ENCODE peak calls at places on chromosomes 3 and 15, in six cellular contexts. T, S, D, Z, O and F are unnamed samples.

GRCh38 chr15:74188216-74188615 is 14.4 kb downstream of the STRA6 start:
- DNase-seq in T (no peak), S (no peak), D (no peak), Z (no peak), O (no peak), F (no peak)

GRCh38 chr15:40743921-40744809 is 10.9 kb downstream of the RMDN3 start:
- DNase-seq in T (no peak), S (no peak), D (peak; percentile 49), Z (no peak), O (no peak), F (peak; percentile 60)

GRCh38 chr3:52277071-52277964 is 1.1 kb downstream of the WDR82 start:
- DNase-seq in T (peak; percentile 65), S (peak; percentile 86), D (peak; percentile 90), Z (peak; percentile 57), O (peak; percentile 27), F (no peak)

GRCh38 chr3:52742418-52743041 is 28.2 kb downstream of the NEK4 start:
- DNase-seq in T (peak; percentile 59), S (no peak), D (no peak), Z (no peak), O (no peak), F (no peak)

GRCh38 chr15:58467121-58467721 is 35.4 kb downstream of the LIPC start:
- DNase-seq in T (no peak), S (no peak), D (no peak), Z (no peak), O (no peak), F (no peak)

GRCh38 chr3:101091489-101091888 is 98.3 kb upstream of the ABI3BP start:
- DNase-seq in T (peak; percentile 92), S (no peak), D (no peak), Z (no peak), O (no peak), F (peak; percentile 60)

GRCh38 chr3:29683306-29683993 is 402.6 kb downstream of the RBMS3 start:
- DNase-seq in T (peak; percentile 49), S (no peak), D (no peak), Z (no peak), O (no peak), F (no peak)

GRCh38 chr3:16802382-16802781 is 82.4 kb upstream of the PLCL2 start:
- DNase-seq in T (no peak), S (no peak), D (no peak), Z (no peak), O (no peak), F (no peak)

GRCh38 chr15:43095243-43095642 is 10.6 kb downstream of the UBR1 start:
- DNase-seq in T (no peak), S (no peak), D (no peak), Z (no peak), O (no peak), F (no peak)

GRCh38 chr15:71201471-71201870 is 86.2 kb downstream of the THSD4 start:
- DNase-seq in T (no peak), S (no peak), D (no peak), Z (no peak), O (no peak), F (no peak)

GRCh38 chr15:91625506-91625905 is 228.0 kb upstream of the SLCO3A1 start:
- DNase-seq in T (peak; percentile 36), S (no peak), D (no peak), Z (no peak), O (no peak), F (peak; percentile 8)

GRCh38 chr3:183489455-183490210 is 61.2 kb upstream of the MCF2L2 start:
- DNase-seq in T (peak; percentile 27), S (no peak), D (no peak), Z (no peak), O (no peak), F (no peak)
- H3K27ac ChIP-seq in T (no peak overlapping the region), S (no peak overlapping the region), D (no peak overlapping the region), Z (no peak overlapping the region), O (no peak overlapping the region), F (peak overlapping the region; percentile 69)

GRCh38 chr3:21750291-21750690 is 719 bp downstream of the ZNF385D start:
- DNase-seq in T (peak; percentile 77), S (no peak), D (no peak), Z (no peak), O (no peak), F (no peak)
- H3K27ac ChIP-seq in T (peak overlapping the region; percentile 65), S (peak overlapping the region; percentile 81), D (peak overlapping the region; percentile 14), Z (no peak overlapping the region), O (no peak overlapping the region), F (no peak overlapping the region)

GRCh38 chr3:50353231-50354004 is 2.8 kb downstream of the CYB561D2 start:
- DNase-seq in T (no peak), S (no peak), D (no peak), Z (no peak), O (no peak), F (no peak)
- H3K27ac ChIP-seq in T (peak overlapping the region; percentile 27), S (no peak overlapping the region), D (no peak overlapping the region), Z (no peak overlapping the region), O (no peak overlapping the region), F (no peak overlapping the region)

DNA sequence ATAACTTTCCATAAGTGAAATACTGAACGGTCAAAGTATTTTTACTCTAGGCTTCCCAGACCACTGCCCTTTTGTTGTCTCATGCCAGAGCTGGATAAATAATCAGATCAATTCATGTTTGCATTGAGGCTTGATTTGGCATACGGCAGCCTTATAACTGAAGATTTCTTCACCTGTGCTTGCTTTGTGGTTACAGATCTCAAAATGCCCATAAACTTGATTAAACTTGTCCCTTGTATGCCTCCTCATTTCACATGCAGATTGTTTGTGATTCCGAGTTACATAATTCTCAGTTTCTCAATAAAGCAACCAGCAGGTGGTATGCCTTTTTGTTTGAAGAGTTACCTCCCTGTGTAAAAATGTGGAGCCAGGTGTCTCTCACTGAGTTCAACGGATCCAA is 211.4 kb upstream of the LRIG1 start:
- DNase-seq in T (no peak), S (no peak), D (no peak), Z (no peak), O (no peak), F (peak; percentile 48)
- H3K27ac ChIP-seq in T (no peak overlapping the region), S (no peak overlapping the region), D (no peak overlapping the region), Z (no peak overlapping the region), O (no peak overlapping the region), F (no peak overlapping the region)

DNA sequence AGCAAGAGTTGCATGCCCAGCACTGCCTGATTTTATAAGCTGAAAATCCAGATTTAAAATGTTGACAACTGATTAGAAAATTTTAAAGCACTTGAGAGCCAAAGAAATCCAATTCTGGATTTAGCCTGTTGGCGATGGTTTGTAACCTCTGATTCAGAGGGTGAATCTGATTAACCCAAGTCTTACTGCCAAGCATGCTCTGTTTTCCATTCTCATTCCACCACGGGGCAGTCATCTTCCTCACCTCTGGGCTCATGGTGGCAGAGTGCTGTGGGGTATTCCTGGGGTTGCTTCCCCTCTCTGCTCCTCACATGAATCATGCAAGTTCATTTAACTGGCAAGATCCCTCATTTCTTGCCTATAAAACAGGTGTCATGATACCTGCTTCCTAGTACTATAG is 342.2 kb downstream of the EPHB1 start:
- DNase-seq in T (no peak), S (no peak), D (no peak), Z (no peak), O (no peak), F (no peak)
- H3K27ac ChIP-seq in T (no peak overlapping the region), S (no peak overlapping the region), D (no peak overlapping the region), Z (no peak overlapping the region), O (no peak overlapping the region), F (no peak overlapping the region)

GRCh38 chr15:68699881-68700394 is 120.8 kb downstream of the ANP32A start:
- DNase-seq in T (no peak), S (peak; percentile 33), D (peak; percentile 67), Z (no peak), O (no peak), F (no peak)

GRCh38 chr15:68701886-68702285 is 118.8 kb downstream of the ANP32A start:
- DNase-seq in T (no peak), S (no peak), D (no peak), Z (no peak), O (no peak), F (no peak)

GRCh38 chr15:68698708-68699107 is 119.9 kb downstream of the CORO2B start:
- DNase-seq in T (no peak), S (no peak), D (no peak), Z (no peak), O (no peak), F (no peak)

GRCh38 chr15:68699124-68699880 is 120.5 kb downstream of the CORO2B start:
- DNase-seq in T (no peak), S (no peak), D (no peak), Z (no peak), O (no peak), F (no peak)

GRCh38 chr15:68700395-68701123 is 120.1 kb downstream of the ANP32A start:
- DNase-seq in T (no peak), S (peak; percentile 76), D (peak; percentile 86), Z (peak; percentile 73), O (peak; percentile 53), F (no peak)
- H3K27ac ChIP-seq in T (no peak overlapping the region), S (peak overlapping the region; percentile 89), D (peak overlapping the region; percentile 10), Z (peak overlapping the region; percentile 98), O (peak overlapping the region; percentile 99), F (no peak overlapping the region)

GRCh38 chr3:171384101-171384891 is 75.9 kb downstream of the TNIK start:
- DNase-seq in T (peak; percentile 11), S (no peak), D (no peak), Z (no peak), O (no peak), F (no peak)

GRCh38 chr3:171380711-171381435 is 79.3 kb downstream of the TNIK start:
- DNase-seq in T (no peak), S (no peak), D (no peak), Z (no peak), O (no peak), F (no peak)

GRCh38 chr3:171380084-171380483 is 80.1 kb downstream of the TNIK start:
- DNase-seq in T (no peak), S (no peak), D (no peak), Z (no peak), O (no peak), F (no peak)

GRCh38 chr3:171385086-171385485 is 75.1 kb downstream of the TNIK start:
- DNase-seq in T (no peak), S (no peak), D (no peak), Z (no peak), O (no peak), F (no peak)

DNA sequence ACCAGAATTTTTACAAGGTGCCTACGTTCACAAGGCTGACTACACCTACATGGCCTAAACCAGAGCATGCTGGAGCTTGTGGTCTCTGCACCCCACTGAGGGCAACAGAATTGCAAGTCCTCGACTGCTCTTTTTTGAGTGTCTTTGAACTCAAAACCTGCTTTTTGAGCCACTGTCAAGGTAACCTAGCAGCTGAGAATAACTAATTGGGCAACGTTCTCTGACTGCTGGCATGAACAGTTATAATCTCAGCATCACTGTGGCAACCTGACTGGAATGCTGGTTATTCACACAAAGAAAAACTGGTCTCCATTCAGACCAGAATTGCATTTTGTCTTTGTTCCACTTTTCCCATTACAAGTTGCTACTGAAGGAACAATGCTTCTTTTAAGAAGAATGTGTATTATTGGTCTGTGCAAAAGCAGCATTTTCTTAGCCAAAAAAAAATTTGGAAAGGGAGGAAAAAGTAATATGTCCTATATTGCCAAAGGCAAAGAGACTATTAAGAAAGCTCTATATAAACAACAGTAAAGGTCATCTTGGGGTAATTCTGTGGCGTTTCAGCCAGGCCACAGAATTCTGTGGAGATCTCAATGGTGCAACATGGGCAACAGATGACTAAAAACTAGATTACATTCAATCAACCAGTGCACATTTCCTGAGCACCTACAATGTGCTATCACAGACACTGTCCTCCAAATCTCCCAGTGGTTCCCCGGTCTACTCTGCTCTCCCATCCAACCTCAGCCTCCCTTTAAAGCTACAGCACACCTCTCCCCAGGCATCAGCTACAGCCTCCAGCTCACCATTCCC is 76.8 kb downstream of the TNIK start:
- DNase-seq in T (no peak), S (no peak), D (no peak), Z (no peak), O (no peak), F (no peak)
- H3K27ac ChIP-seq in T (no peak overlapping the region), S (no peak overlapping the region), D (no peak overlapping the region), Z (peak overlapping the region; percentile 47), O (peak overlapping the region; percentile 88), F (no peak overlapping the region)

GRCh38 chr15:95557226-95558046 is 773.1 kb upstream of the NR2F2 start:
- DNase-seq in T (peak; percentile 92), S (no peak), D (no peak), Z (no peak), O (no peak), F (peak; percentile 81)
- H3K27ac ChIP-seq in T (peak overlapping the region; percentile 98), S (no peak overlapping the region), D (no peak overlapping the region), Z (no peak overlapping the region), O (no peak overlapping the region), F (peak overlapping the region; percentile 71)